ENCODE peak calls at places on chromosomes 5 and 9, in six cellular contexts. W is stimulated activated CD4-positive, alpha-beta T cell treated with anti-CD3 and anti-CD28 coated beads, Interleukin-1b, Interleukin-23, amount 100 ng/mL, for 24 hours; O is pons; B is activated naive CD8-positive, alpha-beta T cell treated with anti-CD3 and anti-CD28 coated beads for 36 hours; G is prostate gland; I is NCI-H1092 treated with DMSO at 0.1 percent for 48 hours. P is an unnamed sample.

GRCh38 chr5:142843029-142843905 is 73.1 kb downstream of the ARHGAP26 start:
- DNase-seq in W (no peak), O (no peak), B (no peak), G (no peak), I (no peak), P (no peak)

GRCh38 chr9:134386951-134387831 is 60.9 kb downstream of the RXRA start:
- DNase-seq in W (no peak), O (peak; percentile 45), B (no peak), G (peak; percentile 86), I (peak; percentile 29), P (no peak)

GRCh38 chr5:153982206-153982605 is 56.5 kb downstream of the FAM114A2 start:
- DNase-seq in W (no peak), O (no peak), B (no peak), G (no peak), I (no peak), P (no peak)

GRCh38 chr5:40681351-40682311 is 1.9 kb downstream of the PTGER4 start:
- DNase-seq in W (no peak), O (peak; percentile 11), B (peak; percentile 64), G (no peak), I (no peak), P (peak; percentile 17)

GRCh38 chr9:124132671-124133147 is 121.1 kb downstream of the LHX2 start:
- DNase-seq in W (no peak), O (no peak), B (no peak), G (no peak), I (no peak), P (no peak)

GRCh38 chr9:123394291-123395235 is 38.6 kb downstream of the CRB2 start:
- DNase-seq in W (no peak), O (no peak), B (no peak), G (no peak), I (no peak), P (no peak)

GRCh38 chr5:77635617-77636422 is 2.7 kb downstream of the OTP start:
- DNase-seq in W (no peak), O (no peak), B (no peak), G (no peak), I (no peak), P (no peak)

GRCh38 chr9:124145903-124146575 is 111.7 kb upstream of the NEK6 start:
- DNase-seq in W (no peak), O (no peak), B (no peak), G (no peak), I (no peak), P (no peak)

GRCh38 chr9:91810286-91810905 is 139.6 kb downstream of the ROR2 start:
- DNase-seq in W (no peak), O (no peak), B (no peak), G (no peak), I (no peak), P (no peak)

GRCh38 chr5:144040615-144041394 is 129.7 kb downstream of the YIPF5 start:
- DNase-seq in W (no peak), O (no peak), B (no peak), G (no peak), I (no peak), P (no peak)

GRCh38 chr9:15142903-15143534 is 164.0 kb downstream of the TTC39B start:
- DNase-seq in W (no peak), O (peak; percentile 60), B (no peak), G (no peak), I (peak; percentile 74), P (peak; percentile 23)

GRCh38 chr9:126219166-126219565 is 107.5 kb upstream of the MVB12B start:
- DNase-seq in W (no peak), O (no peak), B (no peak), G (no peak), I (no peak), P (no peak)

GRCh38 chr5:106521701-106522100 is 1149.0 kb downstream of the EFNA5 start:
- DNase-seq in W (no peak), O (peak; percentile 85), B (no peak), G (no peak), I (no peak), P (no peak)

GRCh38 chr9:36132081-36132480 is 4.5 kb upstream of the GLIPR2 start:
- DNase-seq in W (no peak), O (no peak), B (no peak), G (no peak), I (no peak), P (no peak)

GRCh38 chr5:41835625-41836024 is 34.6 kb downstream of the OXCT1 start:
- DNase-seq in W (no peak), O (peak; percentile 34), B (peak; percentile 12), G (peak; percentile 58), I (no peak), P (no peak)

GRCh38 chr5:157778121-157778805 is 34.8 kb downstream of the LSM11 start:
- DNase-seq in W (no peak), O (no peak), B (no peak), G (peak; percentile 23), I (peak; percentile 81), P (no peak)

GRCh38 chr5:33766023-33766422 is 125.8 kb downstream of the ADAMTS12 start:
- DNase-seq in W (no peak), O (no peak), B (no peak), G (no peak), I (no peak), P (no peak)

GRCh38 chr9:134891016-134891589 is 10.5 kb downstream of the FCN2 start:
- DNase-seq in W (no peak), O (no peak), B (no peak), G (no peak), I (no peak), P (no peak)

GRCh38 chr9:96217756-96218693 is 84.0 kb downstream of the HSD17B3 start:
- DNase-seq in W (peak; percentile 76), O (peak; percentile 56), B (peak; percentile 83), G (peak; percentile 59), I (peak; percentile 84), P (peak; percentile 87)

GRCh38 chr5:130337179-130337888 is 433.1 kb downstream of the CHSY3 start:
- DNase-seq in W (no peak), O (no peak), B (no peak), G (no peak), I (no peak), P (no peak)

GRCh38 chr5:135213466-135214239 is 179.6 kb upstream of the PITX1 start:
- DNase-seq in W (no peak), O (no peak), B (no peak), G (no peak), I (no peak), P (no peak)

GRCh38 chr5:55674340-55674739 is 37.8 kb downstream of the SLC38A9 start:
- DNase-seq in W (no peak), O (no peak), B (no peak), G (no peak), I (no peak), P (no peak)

GRCh38 chr5:127849891-127850290 is 146.7 kb downstream of the CCDC192 start:
- DNase-seq in W (no peak), O (no peak), B (no peak), G (no peak), I (no peak), P (no peak)

GRCh38 chr9:107810493-107810931 is 320.9 kb upstream of the KLF4 start:
- DNase-seq in W (no peak), O (no peak), B (no peak), G (no peak), I (no peak), P (no peak)

GRCh38 chr5:82277613-82277986 is 554 bp downstream of the RPS23 start:
- DNase-seq in W (no peak), O (no peak), B (no peak), G (no peak), I (no peak), P (no peak)